ENCODE peak calls at places on chromosomes 6 and 20, in six cellular contexts. Z is Caco-2, M is kidney, G is Peyer's patch, I is mesenchymal stem cell, S is suprapubic skin. E is an unnamed sample.
A peak's percentile ranks its signal among the peaks of the same experiment; 100 is the strongest.

GRCh38 chr6:152232494-152233151 is 404.5 kb downstream of the SYNE1 start:
- DNase-seq in S (no peak), Z (peak; percentile 59), G (no peak), I (peak; percentile 66), M (no peak), E (no peak)

GRCh38 chr20:24611360-24612140 is 142.1 kb downstream of the SYNDIG1 start:
- DNase-seq in Z (no peak), S (no peak), M (no peak), I (no peak), G (no peak), E (no peak)

GRCh38 chr20:22408521-22409402 is 175.6 kb downstream of the FOXA2 start:
- DNase-seq in M (no peak), G (no peak), I (no peak), S (no peak), Z (no peak), E (no peak)

GRCh38 chr20:17518339-17519052 is 12.7 kb downstream of the BFSP1 start:
- DNase-seq in S (no peak), I (no peak), M (no peak), G (no peak), Z (peak; percentile 70), E (no peak)

GRCh38 chr20:54058420-54059139 is 11.8 kb downstream of the BCAS1 start:
- DNase-seq in Z (no peak), G (no peak), S (no peak), M (no peak), I (no peak), E (no peak)

GRCh38 chr20:64064145-64064698 is 1.2 kb downstream of the TCEA2 start:
- DNase-seq in S (no peak), G (no peak), Z (no peak), I (peak; percentile 40), M (no peak), E (peak; percentile 80)

GRCh38 chr6:92126983-92127382 is 1292.4 kb downstream of the EPHA7 start:
- DNase-seq in Z (no peak), M (peak; percentile 19), I (no peak), G (no peak), S (no peak), E (no peak)

GRCh38 chr6:15268130-15268908 is 22.4 kb downstream of the JARID2 start:
- DNase-seq in S (no peak), Z (no peak), G (no peak), I (no peak), M (no peak), E (no peak)

GRCh38 chr20:43530321-43531090 is 23.0 kb downstream of the L3MBTL1 start:
- DNase-seq in M (no peak), I (no peak), S (no peak), G (peak; percentile 87), Z (peak; percentile 71), E (peak; percentile 60)

GRCh38 chr6:168024951-168025510 is 27.6 kb downstream of the KIF25 start:
- DNase-seq in S (no peak), I (no peak), M (no peak), Z (no peak), G (no peak), E (no peak)

DNA sequence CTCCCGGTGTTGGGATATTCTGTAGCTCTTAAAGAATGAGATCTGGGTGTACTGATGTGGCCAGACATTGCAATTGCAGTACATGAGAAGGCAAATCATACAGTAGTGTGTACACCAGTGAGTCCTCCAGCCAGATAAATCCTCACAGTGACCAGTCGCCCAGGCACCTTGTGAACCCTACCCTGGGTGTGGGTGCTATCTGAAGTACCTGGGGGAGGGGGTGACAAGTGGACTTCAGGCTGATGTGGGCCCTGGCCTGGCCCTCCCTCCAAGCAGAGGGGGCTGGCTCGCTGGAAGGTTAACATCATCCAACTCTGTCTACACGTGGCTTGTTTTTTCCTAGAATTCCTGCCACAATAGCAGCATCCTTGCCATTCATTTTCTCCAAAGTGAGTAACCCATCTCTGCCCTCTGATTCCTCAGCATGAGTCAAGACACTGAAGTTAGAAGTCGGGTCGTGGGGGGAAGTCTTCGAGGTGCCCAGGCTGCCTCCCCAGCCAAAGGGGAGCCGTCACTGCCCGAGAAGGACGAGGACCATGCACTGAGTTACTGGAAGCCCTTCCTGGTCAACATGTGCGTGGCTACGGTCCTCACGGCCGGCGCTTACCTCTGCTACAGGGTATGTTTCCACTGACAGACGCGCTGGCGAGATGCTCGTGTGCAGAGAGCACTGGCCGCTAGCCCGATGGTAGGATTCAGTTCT is 70.8 kb downstream of the PTPN1 start:
- DNase-seq in Z (no peak), G (peak; percentile 46), S (no peak), I (no peak), M (no peak), E (no peak)
- H3K36me3 ChIP-seq in Z (peaks cover 7% of the 10 kb centered on the region), G (no peaks in the 10 kb centered on the region), S (peaks cover 80% of the 10 kb centered on the region), I (peaks cover 80% of the 10 kb centered on the region), M (peaks cover 53% of the 10 kb centered on the region), E (peaks cover 78% of the 10 kb centered on the region)

GRCh38 chr6:24240380-24240779 is 114.4 kb downstream of the NRSN1 start:
- DNase-seq in Z (no peak), I (no peak), M (no peak), S (no peak), G (no peak), E (no peak)

GRCh38 chr6:24242924-24243323 is 114.9 kb downstream of the DCDC2 start:
- DNase-seq in S (no peak), G (no peak), I (no peak), Z (no peak), M (no peak), E (no peak)

GRCh38 chr6:24240943-24241342 is 114.9 kb downstream of the NRSN1 start:
- DNase-seq in Z (no peak), S (no peak), I (no peak), M (no peak), G (no peak), E (no peak)

GRCh38 chr6:24245275-24245674 is 112.6 kb downstream of the DCDC2 start:
- DNase-seq in G (no peak), Z (no peak), I (no peak), S (no peak), M (no peak), E (no peak)
- H3K36me3 ChIP-seq in G (no peaks in the 10 kb centered on the region), Z (peaks cover 3% of the 10 kb centered on the region), I (no peaks in the 10 kb centered on the region), S (no peaks in the 10 kb centered on the region), M (no peaks in the 10 kb centered on the region), E (no peaks in the 10 kb centered on the region)

DNA sequence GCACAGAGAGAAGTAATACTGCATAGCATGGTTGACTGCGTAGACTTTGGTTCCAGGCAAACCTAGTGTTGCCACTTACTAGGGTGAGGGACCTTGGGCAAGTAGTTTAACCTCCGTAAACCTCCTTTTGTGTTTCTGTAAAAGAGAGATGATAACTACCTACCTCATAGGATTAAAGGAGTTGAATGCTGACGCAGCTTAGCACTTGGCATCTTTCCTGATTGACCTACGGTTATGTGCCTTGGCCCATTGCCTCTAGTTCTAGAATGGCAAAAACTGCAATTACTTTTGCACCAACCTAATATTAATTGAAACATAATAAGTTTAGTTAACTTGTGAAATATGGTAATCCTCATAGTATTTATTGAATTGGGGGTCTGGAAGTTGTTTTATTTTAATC is 19.1 kb downstream of the GHRH start:
- DNase-seq in G (no peak), S (no peak), Z (no peak), M (no peak), I (no peak), E (no peak)
- H3K36me3 ChIP-seq in G (no peaks in the 10 kb centered on the region), S (peaks cover 64% of the 10 kb centered on the region), Z (peaks cover 21% of the 10 kb centered on the region), M (peaks cover 29% of the 10 kb centered on the region), I (peaks cover 49% of the 10 kb centered on the region), E (peaks cover 60% of the 10 kb centered on the region)

GRCh38 chr6:129307845-129308244 is 402.1 kb downstream of the ARHGAP18 start:
- DNase-seq in I (no peak), S (no peak), G (no peak), M (no peak), Z (no peak), E (no peak)

GRCh38 chr6:129302671-129303070 is 407.3 kb downstream of the ARHGAP18 start:
- DNase-seq in S (no peak), G (no peak), I (no peak), Z (no peak), M (no peak), E (no peak)

GRCh38 chr6:129309154-129309553 is 400.8 kb downstream of the ARHGAP18 start:
- DNase-seq in I (no peak), M (no peak), G (no peak), S (no peak), Z (no peak), E (no peak)

DNA sequence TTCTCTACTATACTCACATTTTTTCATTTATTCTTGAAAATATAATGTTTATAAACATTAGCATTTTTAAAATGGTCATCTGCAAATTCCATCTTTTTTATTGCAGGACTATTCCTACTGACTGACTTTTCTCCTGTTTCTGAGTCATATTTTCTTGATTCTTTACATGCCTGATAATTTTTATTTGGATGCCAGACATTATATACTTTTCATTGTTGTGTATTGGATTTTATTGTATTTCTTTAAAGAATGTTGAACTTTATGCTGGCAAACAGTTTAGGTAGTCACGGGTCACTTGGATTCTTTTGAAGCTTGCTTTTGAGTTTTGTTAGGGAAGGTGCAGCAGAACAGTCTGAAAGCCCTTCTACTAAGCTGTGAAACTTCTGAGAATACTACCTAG is 403.2 kb downstream of the ARHGAP18 start:
- DNase-seq in M (no peak), Z (no peak), S (no peak), I (no peak), G (no peak), E (no peak)
- H3K36me3 ChIP-seq in M (no peaks in the 10 kb centered on the region), Z (no peaks in the 10 kb centered on the region), S (no peaks in the 10 kb centered on the region), I (no peaks in the 10 kb centered on the region), G (no peaks in the 10 kb centered on the region), E (no peaks in the 10 kb centered on the region)

DNA sequence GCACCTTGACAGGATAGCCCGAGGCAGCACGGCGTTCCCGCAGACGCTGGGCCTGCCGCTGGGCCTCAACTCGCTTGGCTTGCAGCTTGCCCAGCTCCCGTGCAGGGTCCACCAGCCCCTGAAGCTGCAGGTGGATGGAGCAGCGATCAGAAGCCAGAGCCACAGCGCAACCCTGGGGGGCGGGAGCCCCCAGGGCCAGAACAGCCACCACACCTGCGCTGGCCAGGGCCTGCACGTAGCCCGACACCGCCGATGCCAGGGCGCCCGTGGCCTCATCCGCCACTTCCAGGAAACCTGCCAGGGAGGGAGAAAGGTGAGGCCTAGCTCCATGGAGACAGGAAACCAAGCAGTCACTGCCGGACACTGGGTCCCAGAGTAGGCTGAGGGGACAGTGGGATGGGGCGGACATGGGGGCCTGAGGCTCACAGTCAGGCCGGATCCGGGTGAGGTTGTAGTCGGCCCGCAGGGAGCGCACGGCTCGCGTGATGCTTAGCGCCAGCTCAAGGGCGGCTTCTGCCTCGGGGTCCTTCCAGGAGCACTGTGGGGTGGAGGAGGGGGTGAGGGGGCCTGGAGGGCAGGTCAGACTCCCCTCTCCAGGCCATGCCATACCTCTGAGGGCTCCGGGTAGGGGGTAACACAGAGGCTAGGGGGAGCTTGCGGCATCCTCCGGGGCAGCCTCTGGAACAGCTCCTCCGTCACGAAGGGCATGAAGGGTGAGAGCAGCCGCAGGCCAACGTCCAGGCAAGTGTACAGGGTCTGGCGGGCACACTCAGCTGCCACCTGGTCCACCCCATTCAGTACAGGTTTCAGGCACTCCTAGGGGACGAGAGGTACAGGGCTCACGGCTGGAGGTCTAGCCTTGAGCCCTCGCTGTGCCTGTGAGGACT is 2.1 kb upstream of the VWA7 start:
- DNase-seq in M (no peak), G (no peak), S (no peak), I (no peak), Z (no peak), E (no peak)
- H3K36me3 ChIP-seq in M (peaks cover 9% of the 10 kb centered on the region), G (no peaks in the 10 kb centered on the region), S (peaks cover 58% of the 10 kb centered on the region), I (peaks cover 68% of the 10 kb centered on the region), Z (no peaks in the 10 kb centered on the region), E (peaks cover 64% of the 10 kb centered on the region)